ENCODE peak calls at places on chromosomes 6 and 20, in five cellular contexts. X, O, P, T and H are unnamed samples.

GRCh38 chr6:81241126-81241525 is 511.4 kb downstream of the TENT5A start:
- DNase-seq in T (peak), P (no peak), X (no peak), O (no peak), H (no peak)

GRCh38 chr20:34516038-34516873 is at the start of gene DYNLRB1:
- DNase-seq in O (peak), X (peak), T (peak), P (peak), H (peak)

GRCh38 chr6:147852772-147853171 is 344.3 kb downstream of the SAMD5 start:
- DNase-seq in O (no peak), P (no peak), X (no peak), T (peak), H (no peak)

GRCh38 chr6:45424628-45424955 is 46.9 kb upstream of the SUPT3H start:
- DNase-seq in O (no peak), P (no peak), X (no peak), T (no peak), H (no peak)

GRCh38 chr6:153096792-153097191 is 34.3 kb downstream of the RGS17 start:
- DNase-seq in P (no peak), X (no peak), O (no peak), T (no peak), H (no peak)

GRCh38 chr20:56815796-56816195 is 186.7 kb downstream of the TFAP2C start:
- DNase-seq in P (no peak), O (peak), T (no peak), X (no peak), H (no peak)

GRCh38 chr6:42104807-42105713 is 37.4 kb downstream of the C6orf132 start:
- DNase-seq in X (no peak), P (peak), T (no peak), O (no peak), H (no peak)

GRCh38 chr6:167708501-167709094 is 118.1 kb upstream of the AFDN start:
- DNase-seq in X (no peak), P (no peak), O (no peak), T (no peak), H (no peak)

GRCh38 chr6:80690611-80691090 is 584.2 kb downstream of the BCKDHB start:
- DNase-seq in X (no peak), P (no peak), O (no peak), T (peak), H (no peak)

GRCh38 chr6:104682722-104683643 is 176.7 kb downstream of the HACE1 start:
- DNase-seq in X (peak), O (peak), T (peak), P (peak), H (no peak)

GRCh38 chr20:52622086-52622485 is 350.1 kb upstream of the TSHZ2 start:
- DNase-seq in T (no peak), O (no peak), P (no peak), X (no peak), H (no peak)

GRCh38 chr6:142702501-142703460 is 242.2 kb downstream of the HIVEP2 start:
- DNase-seq in T (no peak), X (peak), P (peak), O (peak), H (peak)

GRCh38 chr6:9064156-9064555 is 628.8 kb upstream of the SLC35B3 start:
- DNase-seq in X (no peak), P (no peak), T (no peak), O (no peak), H (no peak)
- TF ChIP-seq CTCF in X (no peak), P (no peak), T (no peak), O (no peak), H (no peak)

GRCh38 chr20:18465536-18466200 is 1.2 kb downstream of the DZANK1 start:
- DNase-seq in T (no peak), X (no peak), P (no peak), O (no peak), H (no peak)

GRCh38 chr20:18466574-18466893 is 296 bp downstream of the DZANK1 start:
- DNase-seq in X (no peak), O (no peak), P (no peak), T (no peak), H (no peak)

GRCh38 chr20:18466894-18467678 is at the start of the genes DZANK1 and POLR3F:
- DNase-seq in T (peak), O (peak), X (peak), P (peak), H (peak)
- TF ChIP-seq POLR2A in T (peak), O (no peak), X (no peak), P (peak), H (no peak)

DNA sequence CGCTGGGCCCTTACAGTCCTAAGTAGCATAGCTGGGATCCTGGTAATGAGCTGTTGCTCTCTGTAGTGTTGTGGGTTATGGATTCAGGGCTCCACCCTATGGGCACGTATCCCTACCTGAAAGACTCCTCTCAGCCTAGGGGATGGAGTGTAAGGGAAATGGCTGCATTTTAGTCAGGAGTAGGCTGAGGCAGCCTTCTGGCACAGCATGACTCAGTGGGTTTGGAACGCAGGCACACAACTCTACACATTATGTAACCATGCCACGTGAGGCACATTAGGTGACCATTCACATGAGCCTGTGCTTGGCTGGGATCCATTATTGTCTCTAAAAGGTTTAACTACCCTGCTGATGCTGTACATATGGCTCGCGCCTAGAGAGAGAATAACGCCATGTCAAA is 27.8 kb downstream of the HDDC2 start:
- DNase-seq in O (no peak), X (peak), P (peak), T (peak), H (no peak)
- TF ChIP-seq CTCF in O (no peak), X (no peak), P (no peak), T (no peak), H (no peak)

DNA sequence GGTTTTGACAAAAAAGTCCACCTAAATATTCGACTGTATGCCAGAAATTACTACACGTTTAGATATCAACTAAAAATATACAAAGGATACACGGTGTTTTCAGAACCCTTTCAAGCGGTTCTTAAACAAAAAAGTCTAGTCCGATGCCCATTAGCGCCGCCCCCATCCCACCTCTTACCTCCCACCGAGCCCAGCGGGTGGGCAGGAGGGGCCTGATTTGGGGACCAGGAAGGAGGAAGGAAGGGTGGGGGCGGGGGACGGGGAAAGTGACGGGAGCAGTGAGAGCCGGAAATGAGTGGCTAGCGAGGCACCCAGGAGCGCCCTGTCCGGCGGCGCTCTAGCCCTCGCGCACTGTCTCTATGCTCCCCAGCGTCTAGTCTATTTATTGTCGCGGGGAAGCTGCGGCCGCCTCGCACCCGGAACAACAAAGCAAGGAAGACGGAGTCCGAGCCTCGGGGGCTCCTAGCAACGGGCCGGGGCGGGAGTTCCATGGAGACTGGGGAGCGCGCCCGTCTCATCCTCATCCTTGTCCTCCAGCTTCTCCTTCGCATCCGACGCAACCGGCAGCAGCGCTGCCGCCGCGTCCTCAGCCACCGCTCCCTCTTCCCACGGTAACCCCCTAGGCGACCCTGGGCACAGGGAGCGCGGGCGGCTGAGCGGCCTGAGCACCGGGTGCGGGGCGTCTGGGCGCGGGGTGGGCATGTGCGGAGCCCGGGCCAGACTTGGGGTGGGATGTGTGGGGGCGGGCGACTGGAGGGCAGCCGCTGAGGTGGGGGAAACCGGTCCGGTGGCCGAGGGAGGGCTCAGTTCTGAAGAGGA is at the start of gene TBPL1:
- DNase-seq in P (peak), X (peak), O (peak), T (peak), H (peak)
- TF ChIP-seq POLR2A in P (peak), X (no peak), O (peak), T (peak), H (peak)

DNA sequence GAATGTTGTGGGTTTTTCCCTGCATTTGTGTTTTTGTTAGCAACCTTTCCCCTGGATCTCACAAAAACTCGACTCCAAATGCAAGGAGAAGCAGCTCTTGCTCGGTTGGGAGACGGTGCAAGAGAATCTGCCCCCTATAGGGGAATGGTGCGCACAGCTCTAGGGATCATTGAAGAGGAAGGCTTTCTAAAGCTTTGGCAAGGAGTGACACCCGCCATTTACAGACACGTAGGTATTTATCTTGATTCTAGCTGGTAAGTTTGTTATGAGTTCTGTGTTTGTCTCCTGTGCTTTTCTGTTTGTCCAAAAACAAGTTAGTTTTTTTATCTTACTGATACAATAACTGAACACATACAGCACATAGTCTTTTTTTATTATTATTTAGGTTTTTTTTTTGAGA is 3.0 kb downstream of the SLC25A27 start:
- DNase-seq in O (no peak), T (no peak), P (no peak), X (no peak), H (no peak)
- TF ChIP-seq CTCF in O (no peak), T (no peak), P (no peak), X (peak), H (no peak)

DNA sequence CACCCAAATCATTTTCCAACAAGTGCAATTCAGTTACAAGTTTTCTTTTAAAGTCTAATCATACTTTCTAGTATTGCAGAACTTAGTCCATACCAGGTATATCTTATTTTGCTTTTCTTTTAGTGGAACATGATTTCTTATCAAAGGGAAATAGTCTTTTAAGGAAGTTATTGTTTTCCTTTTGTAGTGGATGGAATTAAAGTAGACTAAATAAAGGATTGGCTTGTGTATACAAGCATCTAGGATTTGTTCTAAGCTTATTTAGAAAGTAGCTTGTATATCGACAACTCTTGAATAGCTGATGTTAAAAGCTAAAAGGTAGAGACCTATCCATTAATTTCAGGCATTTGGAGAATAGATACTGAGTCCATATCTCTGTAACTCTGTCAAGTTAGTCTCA is 14.8 kb downstream of the DCBLD1 start:
- DNase-seq in O (no peak), X (no peak), T (no peak), P (no peak), H (no peak)
- TF ChIP-seq POLR2A in O (no peak), X (no peak), T (no peak), P (no peak), H (no peak)

GRCh38 chr6:24493945-24494725 is 634 bp upstream of the ALDH5A1 start:
- DNase-seq in P (no peak), T (no peak), X (no peak), O (no peak), H (no peak)

GRCh38 chr6:24492475-24492874 is 2.3 kb upstream of the ALDH5A1 start:
- DNase-seq in T (peak), O (no peak), X (no peak), P (peak), H (no peak)

GRCh38 chr6:24497254-24497989 is 2.7 kb downstream of the ALDH5A1 start:
- DNase-seq in P (no peak), X (no peak), T (no peak), O (no peak), H (no peak)

GRCh38 chr6:24495516-24495847 is 713 bp downstream of the ALDH5A1 start:
- DNase-seq in O (peak), T (peak), X (peak), P (peak), H (no peak)

GRCh38 chr6:24494726-24495515 is at the start of gene ALDH5A1:
- DNase-seq in X (peak), O (peak), T (peak), P (peak), H (no peak)
- TF ChIP-seq CTCF in X (peak), O (peak), T (peak), P (no peak), H (no peak)